ENCODE peak calls at places on chromosome 2, in six cellular contexts. G is neural progenitor cell, D is MM.1S, W is hepatocyte, P is OCI-LY7, K is HCT116. L is an unnamed sample.

GRCh38 chr2:196399736-196400691 is 228.6 kb upstream of the STK17B start:
- DNase-seq in G (no peak), D (no peak), K (peak; percentile 40), W (peak; percentile 39), P (no peak), L (peak; percentile 94)

GRCh38 chr2:31268344-31268743 is 34.4 kb downstream of the EHD3 start:
- DNase-seq in P (no peak), G (peak; percentile 17), W (no peak), K (no peak), D (no peak), L (no peak)

GRCh38 chr2:70190086-70190412 is 770 bp downstream of the C2orf42 start:
- DNase-seq in G (peak; percentile 26), W (peak; percentile 35), K (no peak), D (no peak), P (no peak), L (no peak)

GRCh38 chr2:229124126-229124525 is 147.0 kb downstream of the PID1 start:
- DNase-seq in K (no peak), D (no peak), G (no peak), W (no peak), P (no peak), L (no peak)

GRCh38 chr2:62309465-62310091 is 113.7 kb downstream of the B3GNT2 start:
- DNase-seq in P (no peak), G (no peak), D (no peak), K (no peak), W (no peak), L (no peak)

GRCh38 chr2:50126845-50127244 is 905.1 kb downstream of the NRXN1 start:
- DNase-seq in G (no peak), K (no peak), W (peak; percentile 6), D (no peak), P (no peak), L (no peak)

GRCh38 chr2:46984642-46985476 is 69.3 kb upstream of the MCFD2 start:
- DNase-seq in P (peak; percentile 72), D (peak; percentile 92), W (no peak), K (peak; percentile 69), G (no peak), L (peak; percentile 98)

GRCh38 chr2:36368438-36368837 is 12.9 kb downstream of the CRIM1 start:
- DNase-seq in G (no peak), D (no peak), P (no peak), K (no peak), W (no peak), L (no peak)

GRCh38 chr2:11097038-11097720 is 58.1 kb upstream of the SLC66A3 start:
- DNase-seq in D (no peak), W (no peak), K (no peak), G (no peak), P (no peak), L (peak; percentile 79)

GRCh38 chr2:86383844-86384243 is 46.4 kb upstream of the REEP1 start:
- DNase-seq in D (no peak), P (no peak), G (no peak), K (no peak), W (no peak), L (peak; percentile 67)

GRCh38 chr2:84492571-84492970 is 23.7 kb upstream of the DNAH6 start:
- DNase-seq in K (no peak), G (no peak), P (no peak), D (no peak), W (no peak), L (peak; percentile 63)

GRCh38 chr2:196315388-196316049 is 144.1 kb upstream of the STK17B start:
- DNase-seq in G (no peak), D (no peak), W (no peak), P (no peak), K (no peak), L (peak; percentile 64)

GRCh38 chr2:213861638-213862037 is 549.2 kb upstream of the VWC2L start:
- DNase-seq in D (no peak), W (no peak), K (no peak), P (no peak), G (no peak), L (no peak)

GRCh38 chr2:36355157-36355889 is at the start of gene CRIM1:
- DNase-seq in D (peak; percentile 69), K (peak; percentile 68), P (peak; percentile 82), W (peak; percentile 96), G (peak; percentile 95), L (peak; percentile 95)

GRCh38 chr2:57759131-57759530 is 287.5 kb upstream of the VRK2 start:
- DNase-seq in G (no peak), P (no peak), W (no peak), K (no peak), D (no peak), L (no peak)

GRCh38 chr2:218465987-218466633 is 47.2 kb downstream of the VIL1 start:
- DNase-seq in G (no peak), D (peak; percentile 17), W (peak; percentile 10), K (no peak), P (peak; percentile 24), L (peak; percentile 47)

GRCh38 chr2:172999641-173000387 is 75.8 kb upstream of the MAP3K20 start:
- DNase-seq in W (no peak), D (no peak), K (no peak), G (no peak), P (no peak), L (peak; percentile 59)

GRCh38 chr2:158666969-158667368 is 128.1 kb upstream of the DAPL1 start:
- DNase-seq in K (no peak), W (no peak), G (no peak), P (no peak), D (no peak), L (no peak)

GRCh38 chr2:15941483-15941853 is 1.1 kb downstream of the MYCN start:
- DNase-seq in D (peak; percentile 25), W (peak; percentile 58), G (peak; percentile 83), K (no peak), P (no peak), L (no peak)

GRCh38 chr2:119914266-119914665 is 98.6 kb upstream of the EPB41L5 start:
- DNase-seq in W (peak; percentile 4), K (no peak), D (no peak), P (no peak), G (no peak), L (peak; percentile 4)

GRCh38 chr2:142052220-142052863 is 78.5 kb downstream of the LRP1B start:
- DNase-seq in K (no peak), W (no peak), G (no peak), P (no peak), D (no peak), L (no peak)

GRCh38 chr2:74407682-74408081 is 13.7 kb downstream of the C2orf81 start:
- DNase-seq in P (no peak), G (no peak), K (no peak), D (no peak), W (no peak), L (no peak)

GRCh38 chr2:100107911-100108647 is 34.3 kb downstream of the AFF3 start:
- DNase-seq in K (no peak), G (no peak), P (no peak), W (no peak), D (no peak), L (no peak)

GRCh38 chr2:227871375-227871788 is at the start of gene DAW1:
- DNase-seq in G (no peak), W (no peak), K (no peak), D (peak; percentile 15), P (no peak), L (peak; percentile 77)

GRCh38 chr2:220949476-220949875 is 622.6 kb downstream of the EPHA4 start:
- DNase-seq in D (no peak), K (no peak), G (no peak), P (no peak), W (no peak), L (no peak)

GRCh38 chr2:146572598-146572997 is 1272.2 kb upstream of the ACVR2A start:
- DNase-seq in K (no peak), D (no peak), P (no peak), G (no peak), W (no peak), L (peak; percentile 70)

GRCh38 chr2:74242354-74243071 is 44.1 kb downstream of the MTHFD2 start:
- DNase-seq in D (no peak), G (no peak), W (no peak), K (no peak), P (no peak), L (no peak)

GRCh38 chr2:199439094-199439493 is 18.6 kb downstream of the SATB2 start:
- DNase-seq in G (peak; percentile 29), K (no peak), P (no peak), W (no peak), D (no peak), L (no peak)

GRCh38 chr2:221454459-221455105 is 117.5 kb downstream of the EPHA4 start:
- DNase-seq in D (no peak), W (no peak), P (no peak), G (no peak), K (no peak), L (no peak)

GRCh38 chr2:126886201-126886905 is 12.3 kb upstream of the TEX51 start:
- DNase-seq in P (peak; percentile 38), G (peak; percentile 91), K (peak; percentile 42), D (peak; percentile 27), W (peak; percentile 85), L (peak; percentile 70)
- H3K4me3 ChIP-seq in P (no peak overlapping the region), G (peak overlapping the region; percentile 14), K (peak overlapping the region; percentile 41), D (no peak overlapping the region), W (no peak overlapping the region), L (peak overlapping the region; percentile 51)

GRCh38 chr2:174403628-174404027 is 8.1 kb downstream of the SCRN3 start:
- DNase-seq in K (no peak), D (no peak), W (no peak), G (no peak), P (no peak), L (no peak)
- TF ChIP-seq EZH2phosphoT487 in K (no peak), D (no peak), W (no peak), G (no peak), P (no peak), L (no peak)

DNA sequence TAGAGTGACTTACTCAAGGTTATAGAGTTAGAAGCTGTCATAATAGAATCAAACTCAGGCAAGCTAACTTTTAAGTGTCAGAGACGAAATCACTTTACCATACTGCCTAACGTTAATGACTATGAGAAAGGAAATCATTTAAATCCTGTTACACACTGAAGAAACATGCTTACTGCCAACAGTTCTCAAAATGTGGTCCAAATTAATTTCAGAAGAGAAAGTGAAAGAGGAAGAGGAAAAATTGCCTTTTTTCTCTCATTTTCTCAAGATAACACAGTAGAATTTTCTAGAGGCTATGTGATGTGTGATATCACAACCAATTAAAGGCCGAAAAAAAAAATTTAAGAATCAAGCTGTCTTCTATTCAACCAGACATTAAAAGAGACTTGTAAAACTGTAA is 1362.7 kb upstream of the CHAC2 start:
- DNase-seq in P (no peak), G (no peak), W (no peak), K (no peak), D (no peak), L (no peak)
- H3K4me3 ChIP-seq in P (no peak overlapping the region), G (no peak overlapping the region), W (no peak overlapping the region), K (no peak overlapping the region), D (no peak overlapping the region), L (no peak overlapping the region)

GRCh38 chr2:25252291-25253152 is 84.1 kb upstream of the POMC start:
- DNase-seq in W (peak; percentile 94), D (peak; percentile 8), G (peak; percentile 98), P (no peak), K (no peak), L (peak; percentile 72)
- TF ChIP-seq EZH2phosphoT487 in W (no peak), D (no peak), G (no peak), P (no peak), K (no peak), L (no peak)